ENCODE peak calls at places on chromosomes 1 and 21, in six cellular contexts. H, F, X, G, R and J are unnamed samples.

GRCh38 chr1:7549277-7549676 is 221.8 kb upstream of the VAMP3 start:
- DNase-seq in H (peak), F (peak), X (peak), G (no peak), R (no peak), J (no peak)

GRCh38 chr21:41783476-41784150 is 16.8 kb upstream of the RIPK4 start:
- DNase-seq in H (no peak), F (no peak), X (no peak), G (no peak), R (no peak), J (no peak)

GRCh38 chr1:88726697-88727096 is 42.6 kb downstream of the PKN2 start:
- DNase-seq in H (no peak), F (no peak), X (no peak), G (no peak), R (no peak), J (no peak)

GRCh38 chr1:208117817-208118216 is 126.4 kb downstream of the PLXNA2 start:
- DNase-seq in H (no peak), F (no peak), X (no peak), G (no peak), R (no peak), J (no peak)

GRCh38 chr1:154730251-154730650 is 122.3 kb upstream of the ADAR start:
- DNase-seq in H (no peak), F (no peak), X (no peak), G (no peak), R (no peak), J (no peak)

GRCh38 chr1:52368383-52369172 is 2.6 kb upstream of the CC2D1B start:
- DNase-seq in H (no peak), F (peak), X (peak), G (no peak), R (peak), J (no peak)

GRCh38 chr1:171828794-171829193 is 12.5 kb upstream of the DNM3 start:
- DNase-seq in H (no peak), F (no peak), X (no peak), G (no peak), R (no peak), J (no peak)

GRCh38 chr1:69568435-69569280 is 936 bp downstream of the LRRC7 start:
- DNase-seq in H (no peak), F (no peak), X (no peak), G (no peak), R (peak), J (no peak)

GRCh38 chr1:228982637-228983036 is 247.4 kb downstream of the RHOU start:
- DNase-seq in H (no peak), F (no peak), X (no peak), G (no peak), R (no peak), J (no peak)

GRCh38 chr1:53508991-53509663 is 49.9 kb downstream of the DMRTB1 start:
- DNase-seq in H (no peak), F (no peak), X (no peak), G (no peak), R (peak), J (no peak)

GRCh38 chr21:42847726-42848125 is 31.6 kb downstream of the WDR4 start:
- DNase-seq in H (no peak), F (no peak), X (no peak), G (no peak), R (no peak), J (no peak)

GRCh38 chr1:53141487-53142055 is 867 bp downstream of the SLC1A7 start:
- DNase-seq in H (no peak), F (no peak), X (no peak), G (no peak), R (no peak), J (no peak)

GRCh38 chr21:43719748-43720538 is 1.0 kb downstream of the PDXK start:
- DNase-seq in H (no peak), F (peak), X (no peak), G (no peak), R (no peak), J (no peak)

GRCh38 chr1:63827411-63828321 is 53.8 kb downstream of the ROR1 start:
- DNase-seq in H (peak), F (no peak), X (peak), G (no peak), R (no peak), J (no peak)

GRCh38 chr1:198771562-198772153 is 132.8 kb downstream of the PTPRC start:
- DNase-seq in H (no peak), F (no peak), X (no peak), G (peak), R (no peak), J (no peak)

GRCh38 chr1:183164350-183164749 is 21.7 kb upstream of the LAMC2 start:
- DNase-seq in H (no peak), F (no peak), X (no peak), G (no peak), R (no peak), J (no peak)

GRCh38 chr1:27144349-27144748 is 10.6 kb downstream of the SLC9A1 start:
- DNase-seq in H (no peak), F (no peak), X (no peak), G (no peak), R (no peak), J (no peak)

GRCh38 chr1:38028105-38028591 is 15.6 kb downstream of the UTP11 start:
- DNase-seq in H (no peak), F (no peak), X (no peak), G (no peak), R (no peak), J (no peak)

GRCh38 chr1:214281902-214282695 is 1.1 kb downstream of the SMYD2 start:
- DNase-seq in H (no peak), F (peak), X (peak), G (peak), R (peak), J (no peak)

GRCh38 chr1:47598357-47598756 is 160.5 kb downstream of the FOXD2 start:
- DNase-seq in H (no peak), F (no peak), X (no peak), G (no peak), R (no peak), J (no peak)

GRCh38 chr1:174232761-174233160 is 73.4 kb downstream of the RABGAP1L start:
- DNase-seq in H (no peak), F (no peak), X (no peak), G (no peak), R (no peak), J (no peak)

GRCh38 chr1:26666855-26667254 is 29.0 kb upstream of the ARID1A start:
- DNase-seq in H (no peak), F (no peak), X (no peak), G (no peak), R (no peak), J (no peak)

GRCh38 chr1:84156210-84156621 is 12.1 kb downstream of the PRKACB start:
- DNase-seq in H (peak), F (no peak), X (peak), G (no peak), R (no peak), J (no peak)

GRCh38 chr1:173195596-173196088 is 11.5 kb downstream of the TNFSF4 start:
- DNase-seq in H (no peak), F (no peak), X (no peak), G (no peak), R (no peak), J (no peak)

GRCh38 chr1:55898191-55898590 is 681.2 kb downstream of the PLPP3 start:
- DNase-seq in H (no peak), F (no peak), X (peak), G (no peak), R (no peak), J (no peak)

GRCh38 chr1:209860293-209860881 is 32.6 kb downstream of the UTP25 start:
- DNase-seq in H (no peak), F (peak), X (peak), G (peak), R (peak), J (peak)

GRCh38 chr1:201740086-201740541 is 88.8 kb upstream of the IPO9 start:
- DNase-seq in H (no peak), F (no peak), X (no peak), G (no peak), R (no peak), J (no peak)

GRCh38 chr1:151156515-151156819 is at the start of gene TNFAIP8L2:
- DNase-seq in H (no peak), F (peak), X (no peak), G (no peak), R (peak), J (no peak)

GRCh38 chr1:170267317-170267716 is 121.6 kb downstream of the NTMT2 start:
- DNase-seq in H (no peak), F (no peak), X (no peak), G (no peak), R (no peak), J (no peak)
- TF ChIP-seq CTCF in H (no peak), F (no peak), X (no peak), G (peak), R (no peak), J (peak)

DNA sequence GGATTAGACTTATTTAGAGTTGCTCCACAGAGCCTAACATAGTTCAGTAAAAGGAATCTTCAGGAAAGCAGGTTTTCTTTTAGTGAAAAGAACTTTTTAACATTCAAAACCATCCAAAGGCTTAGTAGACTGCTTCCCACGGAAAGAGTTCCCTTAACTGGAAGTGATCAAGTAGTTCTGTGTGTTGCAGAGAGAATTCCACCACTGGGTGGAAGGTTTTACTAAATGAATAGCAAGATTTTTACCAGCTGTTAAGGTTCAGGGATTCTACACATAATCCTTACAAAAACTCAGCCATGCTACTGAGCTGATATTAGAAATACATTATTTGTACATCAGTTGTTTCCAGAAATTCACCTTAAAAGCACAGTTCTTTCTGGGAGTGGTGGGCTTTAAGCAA is 119.7 kb downstream of the GDAP2 start:
- DNase-seq in H (no peak), F (no peak), X (no peak), G (no peak), R (no peak), J (no peak)
- TF ChIP-seq CTCF in H (no peak), F (no peak), X (no peak), G (no peak), R (no peak), J (no peak)

DNA sequence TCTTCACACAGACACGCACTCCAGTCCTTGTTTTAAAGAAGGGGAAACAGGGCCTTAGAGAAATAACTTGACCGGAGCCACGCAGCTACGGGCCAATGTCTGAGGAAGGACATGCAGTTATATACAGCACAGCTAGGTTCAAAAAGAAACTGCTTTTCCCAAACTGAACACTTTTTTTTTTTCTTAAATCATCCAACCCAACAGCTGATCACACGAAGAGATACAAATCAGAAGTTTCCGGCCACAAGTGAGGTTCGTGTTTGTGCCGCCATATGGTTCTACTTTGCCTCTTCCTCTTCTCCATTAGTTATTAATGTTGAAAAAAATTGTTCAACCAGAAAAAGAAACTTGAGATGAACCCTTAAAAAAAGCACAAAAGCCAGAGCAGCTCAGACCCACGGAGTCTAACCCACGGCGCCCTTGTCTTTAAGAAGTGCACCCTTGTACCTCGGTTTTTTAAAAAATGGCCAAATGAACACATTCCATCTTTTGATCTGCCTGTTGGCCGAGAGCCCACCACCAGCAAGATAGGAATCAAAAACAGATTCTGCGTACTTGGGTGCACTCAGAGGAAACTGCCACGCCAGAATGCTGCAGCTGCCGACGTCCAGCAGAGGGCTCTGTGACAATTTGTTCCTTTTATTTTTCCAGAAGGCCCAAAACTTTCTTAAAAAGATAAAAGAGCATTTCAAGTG is 78.9 kb downstream of the SLC66A1 start:
- DNase-seq in H (peak), F (peak), X (peak), G (peak), R (peak), J (no peak)
- TF ChIP-seq CTCF in H (peak), F (peak), X (peak), G (peak), R (peak), J (peak)

GRCh38 chr1:213125686-213126085 is 74.6 kb downstream of the RPS6KC1 start:
- DNase-seq in H (no peak), F (no peak), X (no peak), G (no peak), R (no peak), J (no peak)

GRCh38 chr1:213124590-213124989 is 73.5 kb downstream of the RPS6KC1 start:
- DNase-seq in H (no peak), F (no peak), X (no peak), G (no peak), R (no peak), J (no peak)

GRCh38 chr1:213123532-213123931 is 72.5 kb downstream of the RPS6KC1 start:
- DNase-seq in H (no peak), F (no peak), X (peak), G (no peak), R (no peak), J (no peak)

GRCh38 chr1:213123087-213123486 is 72.0 kb downstream of the RPS6KC1 start:
- DNase-seq in H (no peak), F (no peak), X (no peak), G (no peak), R (no peak), J (no peak)

DNA sequence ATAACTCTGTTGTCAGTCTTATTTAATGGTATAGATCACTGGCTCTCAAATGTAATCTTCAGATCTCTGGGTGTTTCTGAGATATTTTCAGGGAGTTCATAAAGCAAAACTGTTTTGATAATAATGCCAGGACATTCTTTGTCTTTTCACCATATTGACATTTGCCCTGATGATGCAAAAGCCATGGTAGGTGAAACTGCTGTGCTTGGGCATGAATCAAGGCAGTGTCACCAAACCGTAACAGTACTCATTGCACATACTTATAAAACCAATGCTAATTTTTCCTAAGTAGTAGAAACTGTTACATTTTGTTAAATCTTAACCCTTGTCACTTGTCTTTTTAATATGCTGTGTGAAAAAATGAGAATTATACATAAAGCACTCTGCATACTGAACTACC is 76.0 kb downstream of the RPS6KC1 start:
- DNase-seq in H (no peak), F (no peak), X (peak), G (no peak), R (no peak), J (no peak)
- TF ChIP-seq CTCF in H (no peak), F (no peak), X (no peak), G (no peak), R (no peak), J (no peak)

DNA sequence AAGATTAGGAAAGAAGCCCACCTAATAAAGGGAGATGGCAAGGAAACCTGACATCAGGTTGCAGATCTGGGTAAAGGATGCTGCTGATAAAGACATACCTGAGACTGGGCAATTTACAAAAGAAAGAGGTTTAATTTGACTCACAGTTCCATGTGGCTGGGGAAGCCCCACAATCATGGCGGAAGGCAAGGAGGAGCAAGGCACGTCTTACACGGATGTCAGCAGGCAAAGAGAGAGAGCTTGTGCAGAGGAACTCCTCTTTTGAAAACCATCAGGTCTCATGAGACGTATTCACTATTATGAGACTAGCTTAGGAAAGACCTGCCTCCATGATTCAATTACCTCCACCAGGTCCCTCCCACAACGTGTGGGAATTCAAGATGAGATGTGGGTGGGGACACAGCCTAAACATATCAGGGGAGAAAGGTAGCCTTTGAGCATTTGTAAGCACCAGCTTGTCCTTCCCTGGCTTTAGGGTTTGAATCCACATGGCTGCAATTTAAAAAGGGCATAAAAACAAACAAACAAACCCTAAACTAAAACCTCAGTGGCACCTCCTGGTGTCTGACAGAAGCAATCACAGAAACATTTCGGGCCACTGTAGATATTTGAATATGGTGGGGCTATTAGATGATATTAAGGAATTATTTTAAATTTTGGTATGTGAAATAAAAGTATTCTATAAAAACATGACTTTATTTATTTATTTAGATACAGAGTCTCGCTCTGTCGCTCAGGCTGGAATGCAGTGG is 33.1 kb downstream of the SLC2A7 start:
- DNase-seq in H (no peak), F (no peak), X (no peak), G (no peak), R (no peak), J (no peak)
- TF ChIP-seq CTCF in H (no peak), F (no peak), X (peak), G (peak), R (no peak), J (no peak)

GRCh38 chr21:36751383-36751782 is 52.5 kb downstream of the SIM2 start:
- DNase-seq in H (no peak), F (no peak), X (no peak), G (no peak), R (no peak), J (no peak)

GRCh38 chr21:36754241-36754881 is 55.4 kb downstream of the SIM2 start:
- DNase-seq in H (no peak), F (no peak), X (no peak), G (no peak), R (no peak), J (no peak)

GRCh38 chr21:36756527-36756926 is 57.6 kb downstream of the SIM2 start:
- DNase-seq in H (peak), F (no peak), X (peak), G (no peak), R (no peak), J (no peak)

GRCh38 chr21:36750579-36750959 is 51.7 kb downstream of the SIM2 start:
- DNase-seq in H (no peak), F (no peak), X (no peak), G (no peak), R (no peak), J (no peak)

GRCh38 chr21:36753556-36753955 is 54.6 kb downstream of the SIM2 start:
- DNase-seq in H (no peak), F (no peak), X (peak), G (no peak), R (no peak), J (no peak)
- TF ChIP-seq CTCF in H (no peak), F (no peak), X (no peak), G (no peak), R (no peak), J (no peak)

GRCh38 chr1:81489372-81489934 is 311.3 kb upstream of the ADGRL2 start:
- DNase-seq in H (no peak), F (no peak), X (no peak), G (no peak), R (no peak), J (no peak)

GRCh38 chr1:81484284-81484683 is 316.4 kb upstream of the ADGRL2 start:
- DNase-seq in H (no peak), F (no peak), X (no peak), G (no peak), R (no peak), J (no peak)
- TF ChIP-seq CTCF in H (no peak), F (no peak), X (no peak), G (no peak), R (no peak), J (no peak)

GRCh38 chr1:20733361-20733975 is 965 bp upstream of the SH2D5 start:
- DNase-seq in H (no peak), F (no peak), X (no peak), G (no peak), R (no peak), J (no peak)
- TF ChIP-seq CTCF in H (peak), F (no peak), X (no peak), G (no peak), R (no peak), J (no peak)

DNA sequence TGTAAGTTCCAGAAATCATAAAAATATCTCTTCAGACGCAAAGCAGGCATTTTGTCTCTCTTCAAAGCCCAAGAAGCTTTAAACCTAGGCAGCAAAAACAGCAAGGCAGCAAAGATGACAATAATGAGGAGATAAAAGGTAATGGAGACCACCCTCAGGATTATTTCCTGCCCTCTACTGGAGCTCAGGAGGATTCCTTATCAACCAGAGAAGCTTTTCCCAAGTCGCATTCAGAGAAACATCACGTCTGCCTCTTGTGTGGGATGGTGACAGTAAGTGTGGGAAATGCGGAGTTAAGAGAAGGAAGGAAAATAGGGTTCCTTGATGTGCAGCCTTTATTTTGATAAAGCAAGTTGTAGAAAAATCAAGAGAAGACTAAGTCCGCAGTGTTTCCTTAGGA is 365.8 kb downstream of the RGS7 start:
- DNase-seq in H (no peak), F (no peak), X (no peak), G (no peak), R (no peak), J (no peak)
- TF ChIP-seq CTCF in H (no peak), F (no peak), X (no peak), G (no peak), R (no peak), J (no peak)